ENCODE peak calls at places on chromosome 16, in six cellular contexts. M is cardiac muscle cell, K is spleen, N is astrocyte of the spinal cord, A is left lung, F is esophagus squamous epithelium. B is an unnamed sample.

GRCh38 chr16:22302776-22303363 is 5.7 kb downstream of the POLR3E start:
- DNase-seq in N (no peak), F (no peak), M (no peak), A (no peak), K (peak; percentile 63), B (no peak)

GRCh38 chr16:3458278-3458851 is 14.9 kb downstream of the NAA60 start:
- DNase-seq in M (peak; percentile 46), N (peak; percentile 29), A (no peak), K (no peak), F (no peak), B (peak; percentile 67)

GRCh38 chr16:30028438-30029093 is 2.5 kb downstream of the TLCD3B start:
- DNase-seq in F (no peak), M (peak; percentile 85), K (no peak), N (no peak), A (no peak), B (no peak)

GRCh38 chr16:77874347-77874746 is 86.0 kb downstream of the VAT1L start:
- DNase-seq in F (no peak), M (no peak), A (no peak), K (no peak), N (no peak), B (no peak)

GRCh38 chr16:1183235-1183907 is 30.5 kb downstream of the CACNA1H start:
- DNase-seq in N (peak; percentile 54), F (no peak), M (no peak), K (no peak), A (peak; percentile 42), B (peak; percentile 81)

GRCh38 chr16:31453255-31454204 is 5.8 kb upstream of the ARMC5 start:
- DNase-seq in A (no peak), N (peak; percentile 26), M (peak; percentile 23), F (no peak), K (peak; percentile 32), B (peak; percentile 39)

GRCh38 chr16:81444448-81445121 is at the start of gene CMIP:
- DNase-seq in F (peak; percentile 37), K (peak; percentile 97), N (peak; percentile 70), A (peak; percentile 88), M (peak; percentile 92), B (peak; percentile 75)

GRCh38 chr16:79862601-79863000 is 262.1 kb upstream of the MAF start:
- DNase-seq in N (no peak), F (no peak), K (no peak), A (no peak), M (no peak), B (no peak)

GRCh38 chr16:72995151-72995881 is 52.6 kb downstream of the ZFHX3 start:
- DNase-seq in K (no peak), F (no peak), N (no peak), M (no peak), A (peak; percentile 0), B (no peak)

GRCh38 chr16:69186642-69187386 is at the start of gene SNTB2:
- DNase-seq in A (peak; percentile 94), F (peak; percentile 57), M (peak; percentile 96), K (peak; percentile 98), N (peak; percentile 92), B (peak; percentile 85)

GRCh38 chr16:82033006-82033405 is 2.0 kb upstream of the HSD17B2 start:
- DNase-seq in N (no peak), A (no peak), F (no peak), K (no peak), M (no peak), B (no peak)

GRCh38 chr16:69311533-69312388 is 611 bp downstream of the VPS4A start:
- DNase-seq in F (no peak), M (peak; percentile 52), K (peak; percentile 94), N (peak; percentile 27), A (no peak), B (peak; percentile 27)

GRCh38 chr16:17461951-17462729 is 8.6 kb downstream of the XYLT1 start:
- DNase-seq in N (no peak), K (peak; percentile 86), F (no peak), M (no peak), A (no peak), B (no peak)

DNA sequence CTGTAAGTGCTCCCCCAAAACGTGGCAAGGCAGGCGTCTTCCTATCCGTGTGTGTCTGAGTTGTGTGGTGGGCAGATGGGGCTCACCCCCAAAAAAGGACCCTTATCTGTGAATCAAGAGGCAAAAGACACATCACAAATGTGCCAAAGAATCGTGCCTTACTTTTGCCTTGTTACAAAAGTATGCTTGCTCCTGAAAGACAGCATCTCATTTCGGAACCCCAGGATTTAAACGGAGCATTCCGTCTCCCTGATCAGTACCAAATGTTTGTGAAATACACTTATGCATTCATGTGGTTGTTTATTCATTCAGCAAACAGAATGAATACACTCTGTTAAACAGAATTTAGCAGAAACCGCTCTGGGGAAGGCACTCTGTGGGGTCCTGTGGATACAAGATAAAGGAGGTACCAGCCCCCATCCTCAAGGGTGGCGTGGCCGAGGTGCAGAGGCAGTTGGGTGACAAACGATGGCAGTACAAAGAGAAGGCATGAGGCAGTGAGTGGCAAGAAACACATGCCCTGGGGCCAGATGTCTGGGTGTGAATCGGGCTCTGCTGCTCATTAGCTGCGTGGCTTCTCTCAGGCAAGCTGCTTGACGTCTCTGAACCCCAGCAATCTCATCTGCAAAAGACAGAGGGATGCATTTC is 649 bp downstream of the WFDC1 start:
- DNase-seq in M (no peak), F (no peak), N (no peak), K (no peak), A (no peak), B (no peak)
- H3K4me3 ChIP-seq in M (no peak overlapping the region), F (peak overlapping the region; percentile 14), N (no peak overlapping the region), K (peak overlapping the region; percentile 18), A (no peak overlapping the region), B (no peak overlapping the region)

DNA sequence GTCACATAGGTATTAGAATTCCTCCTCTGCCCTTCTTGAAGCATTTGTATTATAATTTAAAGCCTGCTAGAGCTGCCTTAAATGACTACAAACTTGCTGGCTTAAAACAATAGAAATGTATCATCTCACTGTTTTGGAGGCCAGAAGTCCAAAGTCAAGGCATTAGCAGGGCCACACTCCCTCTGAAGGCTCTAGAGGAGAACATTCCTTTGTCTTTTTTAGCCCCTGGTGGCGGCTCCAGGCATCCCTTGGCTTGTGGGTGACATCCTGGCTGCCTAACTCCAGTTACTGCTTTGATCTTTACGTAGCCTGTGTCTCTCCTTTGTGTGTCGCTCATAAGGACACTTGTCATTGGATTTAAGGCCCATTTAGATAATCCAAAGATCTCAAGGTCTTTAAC is 186.6 kb upstream of the SALL1 start:
- DNase-seq in F (no peak), N (no peak), M (no peak), K (no peak), A (no peak), B (no peak)
- TF ChIP-seq CTCF in F (no peak), N (peak; percentile 12), M (peak; percentile 14), K (no peak), A (no peak), B (peak; percentile 31)

GRCh38 chr16:9095171-9095570 is 3.7 kb downstream of the HAPSTR1 start:
- DNase-seq in A (no peak), M (no peak), K (no peak), N (no peak), F (no peak), B (no peak)

GRCh38 chr16:9095998-9096397 is 4.6 kb downstream of the HAPSTR1 start:
- DNase-seq in M (no peak), N (no peak), F (no peak), A (no peak), K (no peak), B (no peak)

GRCh38 chr16:9097266-9098219 is 6.1 kb downstream of the HAPSTR1 start:
- DNase-seq in M (no peak), A (no peak), N (no peak), K (no peak), F (no peak), B (no peak)

GRCh38 chr16:9098377-9099090 is 7.1 kb downstream of the HAPSTR1 start:
- DNase-seq in A (no peak), F (no peak), M (no peak), N (no peak), K (no peak), B (no peak)

DNA sequence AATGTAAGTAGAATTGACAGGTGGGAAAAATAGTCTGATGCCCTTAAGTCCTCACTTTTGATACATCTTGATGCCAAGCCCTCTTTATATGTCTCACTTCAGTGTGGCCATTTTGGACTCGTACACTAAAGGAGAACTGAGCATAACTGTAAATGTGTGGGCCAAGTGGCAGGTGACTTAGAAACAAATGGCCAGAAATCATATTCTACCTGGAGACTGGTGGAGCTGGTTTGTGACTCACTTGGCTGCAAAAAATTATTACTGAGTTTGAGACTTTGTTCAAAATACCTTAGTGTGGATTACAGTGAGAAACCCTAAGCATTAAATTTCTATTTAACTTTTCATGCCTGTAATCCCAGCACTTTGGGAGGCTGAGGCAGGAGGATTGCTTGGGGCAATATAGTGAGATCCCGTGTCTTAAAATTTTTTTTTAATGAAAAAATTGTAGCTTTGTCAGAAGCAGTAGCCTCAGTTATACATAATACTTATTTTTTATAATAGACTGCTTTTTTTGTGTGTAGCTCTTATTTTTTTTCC is 5.0 kb downstream of the HAPSTR1 start:
- DNase-seq in M (no peak), K (no peak), A (no peak), F (no peak), N (no peak), B (no peak)
- H3K4me3 ChIP-seq in M (no peak overlapping the region), K (no peak overlapping the region), A (no peak overlapping the region), F (peak overlapping the region; percentile 98), N (no peak overlapping the region), B (no peak overlapping the region)

DNA sequence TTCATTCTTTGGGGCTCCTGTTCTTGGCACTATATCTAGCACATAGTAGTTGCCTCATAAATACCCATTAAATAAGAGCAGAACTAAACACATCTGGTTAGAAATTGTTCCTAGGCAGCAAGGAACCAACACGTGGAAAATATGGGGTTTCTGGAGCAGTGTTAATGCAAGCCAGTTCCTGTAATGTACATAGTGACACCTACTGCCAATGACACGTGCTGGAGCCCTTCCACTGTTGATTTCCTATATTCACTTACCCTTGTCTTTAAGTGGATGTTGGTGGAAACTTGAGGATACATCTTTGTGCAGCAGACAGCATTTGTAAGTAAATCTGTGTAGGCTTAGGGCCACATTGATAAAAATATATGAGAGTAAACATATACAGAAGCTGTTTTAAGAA is 1.6 kb upstream of the IRF8 start:
- DNase-seq in A (no peak), F (no peak), M (no peak), N (no peak), K (no peak), B (no peak)
- TF ChIP-seq CTCF in A (no peak), F (no peak), M (no peak), N (no peak), K (no peak), B (no peak)

B was measured in choroid plexus epithelial cell.